ENCODE peak calls at places on chromosome 17, in six cellular contexts. One of them, this sample, is unnamed.
A peak's percentile ranks its signal among the peaks of the same experiment; 100 is the strongest.

GRCh38 chr17:43316522-43317142 is 82.2 kb upstream of the ARL4D start:
- DNase-seq in neural progenitor cell: peak; percentile 47
- DNase-seq in adipocyte: no peak
- DNase-seq in NT2/D1: no peak
- DNase-seq in pancreas: peak; percentile 37
- DNase-seq in tibial artery: peak; percentile 62
- DNase-seq in this sample: no peak

GRCh38 chr17:15999974-16000827 is 577 bp downstream of the TTC19 start:
- DNase-seq in neural progenitor cell: peak; percentile 84
- DNase-seq in adipocyte: peak; percentile 69
- DNase-seq in NT2/D1: no peak
- DNase-seq in pancreas: no peak
- DNase-seq in tibial artery: peak; percentile 74
- DNase-seq in this sample: no peak

GRCh38 chr17:66487933-66488572 is 185.6 kb downstream of the PRKCA start:
- DNase-seq in neural progenitor cell: no peak
- DNase-seq in adipocyte: no peak
- DNase-seq in NT2/D1: no peak
- DNase-seq in pancreas: no peak
- DNase-seq in tibial artery: no peak
- DNase-seq in this sample: no peak

GRCh38 chr17:1494736-1495253 is 2.3 kb upstream of the MYO1C start:
- DNase-seq in neural progenitor cell: no peak
- DNase-seq in adipocyte: no peak
- DNase-seq in NT2/D1: no peak
- DNase-seq in pancreas: no peak
- DNase-seq in tibial artery: no peak
- DNase-seq in this sample: no peak

GRCh38 chr17:44266402-44267164 is 1.4 kb downstream of the SLC4A1 start:
- DNase-seq in neural progenitor cell: no peak
- DNase-seq in adipocyte: no peak
- DNase-seq in NT2/D1: no peak
- DNase-seq in pancreas: no peak
- DNase-seq in tibial artery: no peak
- DNase-seq in this sample: no peak

GRCh38 chr17:72305964-72306551 is 185.2 kb downstream of the SOX9 start:
- DNase-seq in neural progenitor cell: no peak
- DNase-seq in adipocyte: peak; percentile 65
- DNase-seq in NT2/D1: no peak
- DNase-seq in pancreas: no peak
- DNase-seq in tibial artery: no peak
- DNase-seq in this sample: no peak

GRCh38 chr17:56892333-56892732 is 21.5 kb downstream of the TRIM25 start:
- DNase-seq in neural progenitor cell: no peak
- DNase-seq in adipocyte: no peak
- DNase-seq in NT2/D1: no peak
- DNase-seq in pancreas: no peak
- DNase-seq in tibial artery: no peak
- DNase-seq in this sample: no peak

GRCh38 chr17:43545383-43545632 is 832 bp downstream of the ETV4 start:
- DNase-seq in neural progenitor cell: no peak
- DNase-seq in adipocyte: peak; percentile 67
- DNase-seq in NT2/D1: no peak
- DNase-seq in pancreas: no peak
- DNase-seq in tibial artery: no peak
- DNase-seq in this sample: no peak

GRCh38 chr17:19513897-19514488 is 19.7 kb upstream of the SLC47A1 start:
- DNase-seq in neural progenitor cell: peak; percentile 79
- DNase-seq in adipocyte: peak; percentile 88
- DNase-seq in NT2/D1: peak; percentile 55
- DNase-seq in pancreas: no peak
- DNase-seq in tibial artery: peak; percentile 81
- DNase-seq in this sample: no peak

GRCh38 chr17:37410357-37410756 is 3.7 kb downstream of the TADA2A start:
- DNase-seq in neural progenitor cell: no peak
- DNase-seq in adipocyte: no peak
- DNase-seq in NT2/D1: no peak
- DNase-seq in pancreas: no peak
- DNase-seq in tibial artery: no peak
- DNase-seq in this sample: no peak

GRCh38 chr17:81229666-81229920 is 6.8 kb upstream of the CEP131 start:
- DNase-seq in neural progenitor cell: no peak
- DNase-seq in adipocyte: no peak
- DNase-seq in NT2/D1: no peak
- DNase-seq in pancreas: peak; percentile 53
- DNase-seq in tibial artery: no peak
- DNase-seq in this sample: no peak

GRCh38 chr17:80899402-80900268 is 92.0 kb upstream of the CHMP6 start:
- DNase-seq in neural progenitor cell: peak; percentile 51
- DNase-seq in adipocyte: peak; percentile 61
- DNase-seq in NT2/D1: peak; percentile 43
- DNase-seq in pancreas: peak; percentile 29
- DNase-seq in tibial artery: no peak
- DNase-seq in this sample: no peak

GRCh38 chr17:81232616-81233241 is 6.1 kb downstream of the TEPSIN start:
- DNase-seq in neural progenitor cell: no peak
- DNase-seq in adipocyte: no peak
- DNase-seq in NT2/D1: no peak
- DNase-seq in pancreas: no peak
- DNase-seq in tibial artery: no peak
- DNase-seq in this sample: no peak

GRCh38 chr17:29076722-29077121 is 33.8 kb downstream of the PIPOX start:
- DNase-seq in neural progenitor cell: peak; percentile 30
- DNase-seq in adipocyte: no peak
- DNase-seq in NT2/D1: no peak
- DNase-seq in pancreas: no peak
- DNase-seq in tibial artery: no peak
- DNase-seq in this sample: no peak

GRCh38 chr17:145671-146541 is 8.5 kb downstream of the SCGB1C2 start:
- DNase-seq in neural progenitor cell: no peak
- DNase-seq in adipocyte: no peak
- DNase-seq in NT2/D1: no peak
- DNase-seq in pancreas: peak; percentile 61
- DNase-seq in tibial artery: peak; percentile 52
- DNase-seq in this sample: no peak

GRCh38 chr17:31550389-31551056 is 159.0 kb downstream of the RAB11FIP4 start:
- DNase-seq in neural progenitor cell: no peak
- DNase-seq in adipocyte: no peak
- DNase-seq in NT2/D1: no peak
- DNase-seq in pancreas: no peak
- DNase-seq in tibial artery: no peak
- DNase-seq in this sample: no peak

GRCh38 chr17:48567209-48567608 is 10.9 kb downstream of the HOXB4 start:
- DNase-seq in neural progenitor cell: no peak
- DNase-seq in adipocyte: no peak
- DNase-seq in NT2/D1: no peak
- DNase-seq in pancreas: no peak
- DNase-seq in tibial artery: no peak
- DNase-seq in this sample: no peak

GRCh38 chr17:81064746-81065475 is 30.0 kb downstream of the BAIAP2 start:
- DNase-seq in neural progenitor cell: peak; percentile 72
- DNase-seq in adipocyte: peak; percentile 79
- DNase-seq in NT2/D1: peak; percentile 33
- DNase-seq in pancreas: no peak
- DNase-seq in tibial artery: no peak
- DNase-seq in this sample: no peak

GRCh38 chr17:72244494-72244893 is 123.7 kb downstream of the SOX9 start:
- DNase-seq in neural progenitor cell: no peak
- DNase-seq in adipocyte: peak; percentile 9
- DNase-seq in NT2/D1: no peak
- DNase-seq in pancreas: no peak
- DNase-seq in tibial artery: no peak
- DNase-seq in this sample: no peak

GRCh38 chr17:14637260-14637659 is 336.4 kb downstream of the HS3ST3B1 start:
- DNase-seq in neural progenitor cell: no peak
- DNase-seq in adipocyte: no peak
- DNase-seq in NT2/D1: no peak
- DNase-seq in pancreas: no peak
- DNase-seq in tibial artery: no peak
- DNase-seq in this sample: no peak

GRCh38 chr17:83053021-83053778 is 26.2 kb upstream of the METRNL start:
- DNase-seq in neural progenitor cell: peak; percentile 24
- DNase-seq in adipocyte: no peak
- DNase-seq in NT2/D1: no peak
- DNase-seq in pancreas: peak; percentile 73
- DNase-seq in tibial artery: peak; percentile 64
- DNase-seq in this sample: no peak

GRCh38 chr17:50297407-50297865 is 23.2 kb downstream of the TMEM92 start:
- DNase-seq in neural progenitor cell: peak; percentile 91
- DNase-seq in adipocyte: peak; percentile 83
- DNase-seq in NT2/D1: peak; percentile 46
- DNase-seq in pancreas: peak; percentile 92
- DNase-seq in tibial artery: peak; percentile 85
- DNase-seq in this sample: no peak

GRCh38 chr17:61774724-61775123 is 88.6 kb downstream of the BRIP1 start:
- DNase-seq in neural progenitor cell: no peak
- DNase-seq in adipocyte: no peak
- DNase-seq in NT2/D1: no peak
- DNase-seq in pancreas: no peak
- DNase-seq in tibial artery: no peak
- DNase-seq in this sample: no peak

DNA sequence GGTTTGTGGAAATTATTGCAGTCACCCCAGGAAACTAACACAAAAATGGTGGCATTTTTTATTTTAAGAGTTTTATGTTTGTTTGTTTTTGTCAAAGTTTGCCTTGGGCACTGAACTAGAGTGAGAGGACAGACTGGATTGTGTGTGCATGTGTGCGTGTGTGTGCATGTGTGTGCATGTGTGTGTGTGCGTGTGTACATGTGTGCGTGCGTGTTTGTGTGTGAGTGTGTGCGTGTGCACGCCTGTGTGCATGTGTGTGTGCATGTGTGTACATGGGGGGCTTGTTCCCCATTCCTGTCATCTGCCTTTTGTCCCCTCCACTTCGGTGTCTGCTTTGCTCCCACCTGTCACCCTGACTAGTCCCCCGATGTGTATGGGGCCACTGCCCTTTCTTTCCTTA is 32.5 kb downstream of the MGAT5B start:
- DNase-seq in neural progenitor cell: no peak
- DNase-seq in adipocyte: no peak
- DNase-seq in NT2/D1: no peak
- DNase-seq in pancreas: no peak
- DNase-seq in tibial artery: no peak
- DNase-seq in this sample: no peak
- H3K27me3 ChIP-seq in neural progenitor cell: no peaks in the 10 kb centered on the region
- H3K27me3 ChIP-seq in adipocyte: peaks cover 43% of the 10 kb centered on the region
- H3K27me3 ChIP-seq in NT2/D1: no peaks in the 10 kb centered on the region
- H3K27me3 ChIP-seq in pancreas: no peaks in the 10 kb centered on the region
- H3K27me3 ChIP-seq in tibial artery: peaks cover 48% of the 10 kb centered on the region
- H3K27me3 ChIP-seq in this sample: no peaks in the 10 kb centered on the region

DNA sequence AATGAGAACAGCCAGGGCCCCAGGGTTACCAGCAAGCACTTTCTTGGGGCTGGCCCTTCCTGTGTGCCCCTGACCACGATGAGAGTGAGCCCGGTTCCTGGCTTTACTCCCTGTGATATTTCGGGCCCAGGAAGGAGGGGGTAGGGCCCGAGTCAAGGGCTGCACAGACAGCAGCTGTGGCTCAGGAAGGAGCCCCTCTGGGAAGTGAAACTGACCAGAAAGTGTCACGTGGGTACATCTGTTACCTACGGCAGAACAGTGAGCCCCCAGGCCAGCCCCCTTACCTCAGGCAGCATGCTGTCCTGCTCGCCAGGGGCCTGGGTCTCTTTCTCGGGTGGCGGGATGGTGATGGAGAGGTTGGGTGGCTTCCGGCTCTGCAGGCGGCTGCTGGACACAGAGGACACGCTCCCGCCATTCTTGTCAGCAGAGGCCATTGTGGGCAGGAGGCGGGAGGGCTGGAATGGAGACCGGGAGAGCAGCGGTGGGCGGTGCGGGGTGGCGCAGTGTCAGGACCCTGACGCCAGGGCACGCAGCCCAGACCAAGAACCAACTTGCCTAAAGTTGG is 13.8 kb downstream of the AANAT start:
- DNase-seq in neural progenitor cell: no peak
- DNase-seq in adipocyte: no peak
- DNase-seq in NT2/D1: no peak
- DNase-seq in pancreas: peak; percentile 46
- DNase-seq in tibial artery: no peak
- DNase-seq in this sample: no peak
- H3K4me3 ChIP-seq in neural progenitor cell: no peak overlapping the region
- H3K4me3 ChIP-seq in adipocyte: no peak overlapping the region
- H3K4me3 ChIP-seq in NT2/D1: no peak overlapping the region
- H3K4me3 ChIP-seq in pancreas: no peak overlapping the region
- H3K4me3 ChIP-seq in tibial artery: no peak overlapping the region
- H3K4me3 ChIP-seq in this sample: no peak overlapping the region

DNA sequence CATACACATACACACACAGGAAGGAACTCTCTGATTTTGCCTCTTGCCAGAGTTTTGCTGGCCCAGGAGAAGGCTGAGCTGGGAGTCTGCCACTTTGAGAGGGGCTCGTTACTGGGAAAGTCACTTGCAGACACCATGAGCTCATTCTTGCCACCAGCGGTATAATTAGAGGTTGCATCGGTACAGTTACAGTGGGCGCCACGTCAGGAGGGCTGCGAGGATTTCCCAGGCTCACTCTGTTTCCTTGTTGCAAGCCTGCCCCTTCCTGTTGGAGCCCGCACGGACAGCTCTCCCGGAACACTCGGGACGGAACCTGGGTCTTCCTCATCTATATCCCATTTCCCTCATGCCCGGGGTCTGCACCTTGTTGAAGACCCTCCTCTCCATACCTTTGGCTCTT is 3.1 kb upstream of the SDK2 start:
- DNase-seq in neural progenitor cell: no peak
- DNase-seq in adipocyte: no peak
- DNase-seq in NT2/D1: no peak
- DNase-seq in pancreas: no peak
- DNase-seq in tibial artery: no peak
- DNase-seq in this sample: no peak
- H3K27me3 ChIP-seq in neural progenitor cell: peaks cover 25% of the 10 kb centered on the region
- H3K27me3 ChIP-seq in adipocyte: peaks cover 69% of the 10 kb centered on the region
- H3K27me3 ChIP-seq in NT2/D1: peaks cover 18% of the 10 kb centered on the region
- H3K27me3 ChIP-seq in pancreas: peaks cover 4% of the 10 kb centered on the region
- H3K27me3 ChIP-seq in tibial artery: peaks cover 72% of the 10 kb centered on the region
- H3K27me3 ChIP-seq in this sample: peaks cover 21% of the 10 kb centered on the region

DNA sequence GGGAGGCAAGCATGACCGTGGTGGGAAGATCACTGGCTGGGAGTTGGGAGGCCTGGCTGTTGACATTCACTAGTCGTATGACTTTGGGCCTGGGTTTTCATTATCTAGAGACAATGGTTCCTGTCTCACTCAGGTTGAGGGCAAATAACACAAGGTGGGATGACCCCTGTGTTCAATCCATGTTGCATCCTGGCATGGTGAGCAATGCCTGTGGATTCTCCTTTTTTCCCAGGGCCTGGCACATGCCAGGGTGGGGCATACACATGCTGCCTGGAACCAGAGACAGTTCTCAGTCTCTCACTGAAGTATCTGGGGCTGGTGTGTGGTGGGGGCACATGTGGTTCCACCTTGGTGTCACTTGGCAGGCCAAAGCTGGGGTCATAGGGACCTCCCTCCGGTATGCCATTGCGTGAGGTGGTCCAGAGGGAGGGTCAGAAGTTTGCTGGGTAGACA is 5.4 kb downstream of the THRA start:
- DNase-seq in neural progenitor cell: peak; percentile 2
- DNase-seq in adipocyte: peak; percentile 31
- DNase-seq in NT2/D1: no peak
- DNase-seq in pancreas: no peak
- DNase-seq in tibial artery: no peak
- DNase-seq in this sample: no peak
- H3K4me3 ChIP-seq in neural progenitor cell: no peak overlapping the region
- H3K4me3 ChIP-seq in adipocyte: peak overlapping the region; percentile 72
- H3K4me3 ChIP-seq in NT2/D1: no peak overlapping the region
- H3K4me3 ChIP-seq in pancreas: no peak overlapping the region
- H3K4me3 ChIP-seq in tibial artery: peak overlapping the region; percentile 16
- H3K4me3 ChIP-seq in this sample: peak overlapping the region; percentile 8

This sample was measured in BJ.